ENCODE peak calls at places on chromosome 12, in nine cellular contexts. F is BJ, K is glutamatergic neuron, S is cardiac muscle cell, D is left lung, Z is psoas muscle, M is B cell, P is AG04450, T is fibroblast of mammary gland. G is an unnamed sample.

GRCh38 chr12:42010715-42011114 is 134.0 kb downstream of the GXYLT1 start:
- DNase-seq in M (no peak), K (no peak), Z (no peak), P (no peak), T (no peak), S (no peak), D (no peak), F (no peak), G (no peak)

GRCh38 chr12:61385771-61386170 is 874.4 kb upstream of the USP15 start:
- DNase-seq in S (no peak), T (peak; percentile 12), P (no peak), M (no peak), K (no peak), F (no peak), Z (no peak), D (no peak), G (peak; percentile 15)

GRCh38 chr12:12839886-12840285 is 26.7 kb downstream of the DDX47 start:
- DNase-seq in D (no peak), T (peak; percentile 87), P (peak; percentile 16), F (peak; percentile 81), K (no peak), S (peak; percentile 68), Z (peak; percentile 58), M (no peak), G (peak; percentile 66)

GRCh38 chr12:96571101-96571862 is 81.9 kb downstream of the CFAP54 start:
- DNase-seq in M (no peak), K (no peak), F (no peak), P (no peak), S (no peak), T (peak; percentile 6), D (no peak), Z (no peak), G (no peak)

GRCh38 chr12:116980083-116980482 is 69.3 kb downstream of the FBXW8 start:
- DNase-seq in D (no peak), Z (no peak), F (no peak), K (no peak), S (peak; percentile 2), M (no peak), T (no peak), P (no peak), G (no peak)

GRCh38 chr12:69985656-69986055 is 160.6 kb downstream of the MYRFL start:
- DNase-seq in S (no peak), T (no peak), D (no peak), F (no peak), M (no peak), Z (no peak), P (no peak), K (peak; percentile 36), G (peak; percentile 8)

GRCh38 chr12:3493225-3494049 is 2.4 kb downstream of the PRMT8 start:
- DNase-seq in T (no peak), K (peak; percentile 71), D (peak; percentile 77), M (no peak), F (no peak), S (no peak), Z (peak; percentile 61), P (no peak), G (no peak)

GRCh38 chr12:116813271-116814041 is 67.8 kb downstream of the HRK start:
- DNase-seq in K (no peak), F (no peak), P (no peak), Z (no peak), S (no peak), D (no peak), T (no peak), M (no peak), G (no peak)

GRCh38 chr12:123131291-123131831 is 19.5 kb downstream of the PITPNM2 start:
- DNase-seq in M (no peak), F (no peak), T (no peak), Z (no peak), K (no peak), S (no peak), D (no peak), P (no peak), G (peak; percentile 42)

GRCh38 chr12:127052491-127053232 is 1214.3 kb upstream of the TMEM132C start:
- DNase-seq in K (no peak), S (no peak), Z (no peak), P (no peak), M (no peak), F (peak; percentile 26), D (no peak), T (peak; percentile 64), G (no peak)

GRCh38 chr12:132279184-132279889 is 50.1 kb downstream of the GALNT9 start:
- DNase-seq in Z (no peak), D (peak; percentile 62), F (no peak), P (no peak), S (peak; percentile 58), M (no peak), T (no peak), K (no peak), G (peak; percentile 85)

GRCh38 chr12:79835377-79835843 is 99.5 kb downstream of the PPP1R12A start:
- DNase-seq in T (no peak), F (no peak), M (no peak), D (no peak), K (no peak), Z (no peak), S (no peak), P (no peak), G (no peak)

GRCh38 chr12:42468341-42468821 is 121.2 kb downstream of the PRICKLE1 start:
- DNase-seq in S (peak; percentile 11), P (no peak), D (no peak), F (no peak), K (no peak), Z (no peak), T (no peak), M (peak; percentile 56), G (peak; percentile 83)

GRCh38 chr12:49946086-49946485 is 4.5 kb upstream of the AQP2 start:
- DNase-seq in D (no peak), S (no peak), M (no peak), Z (no peak), F (no peak), K (no peak), T (no peak), P (no peak), G (no peak)

GRCh38 chr12:68304626-68305025 is 27.5 kb downstream of the MDM1 start:
- DNase-seq in T (peak; percentile 31), K (no peak), P (no peak), F (no peak), S (peak; percentile 22), M (no peak), Z (no peak), D (no peak), G (peak; percentile 25)

GRCh38 chr12:89029961-89030360 is 322.3 kb downstream of the DUSP6 start:
- DNase-seq in M (no peak), K (no peak), P (no peak), Z (no peak), S (peak; percentile 12), F (no peak), D (no peak), T (peak; percentile 17), G (no peak)

GRCh38 chr12:120902846-120903381 is 1.2 kb downstream of the SPPL3 start:
- DNase-seq in K (no peak), T (no peak), S (no peak), M (no peak), P (no peak), Z (no peak), D (no peak), F (no peak), G (no peak)

GRCh38 chr12:120905856-120906384 is 1.8 kb upstream of the SPPL3 start:
- DNase-seq in P (no peak), K (no peak), D (no peak), F (no peak), T (no peak), M (no peak), Z (no peak), S (no peak), G (no peak)

GRCh38 chr12:120901818-120902217 is 2.3 kb downstream of the SPPL3 start:
- DNase-seq in D (no peak), Z (no peak), M (no peak), T (no peak), P (no peak), F (no peak), S (no peak), K (no peak), G (no peak)

GRCh38 chr12:120903382-120903817 is 758 bp downstream of the SPPL3 start:
- DNase-seq in T (peak; percentile 29), P (no peak), F (no peak), K (peak; percentile 43), M (peak; percentile 70), Z (peak; percentile 79), S (peak; percentile 12), D (peak; percentile 89), G (peak; percentile 16)

DNA sequence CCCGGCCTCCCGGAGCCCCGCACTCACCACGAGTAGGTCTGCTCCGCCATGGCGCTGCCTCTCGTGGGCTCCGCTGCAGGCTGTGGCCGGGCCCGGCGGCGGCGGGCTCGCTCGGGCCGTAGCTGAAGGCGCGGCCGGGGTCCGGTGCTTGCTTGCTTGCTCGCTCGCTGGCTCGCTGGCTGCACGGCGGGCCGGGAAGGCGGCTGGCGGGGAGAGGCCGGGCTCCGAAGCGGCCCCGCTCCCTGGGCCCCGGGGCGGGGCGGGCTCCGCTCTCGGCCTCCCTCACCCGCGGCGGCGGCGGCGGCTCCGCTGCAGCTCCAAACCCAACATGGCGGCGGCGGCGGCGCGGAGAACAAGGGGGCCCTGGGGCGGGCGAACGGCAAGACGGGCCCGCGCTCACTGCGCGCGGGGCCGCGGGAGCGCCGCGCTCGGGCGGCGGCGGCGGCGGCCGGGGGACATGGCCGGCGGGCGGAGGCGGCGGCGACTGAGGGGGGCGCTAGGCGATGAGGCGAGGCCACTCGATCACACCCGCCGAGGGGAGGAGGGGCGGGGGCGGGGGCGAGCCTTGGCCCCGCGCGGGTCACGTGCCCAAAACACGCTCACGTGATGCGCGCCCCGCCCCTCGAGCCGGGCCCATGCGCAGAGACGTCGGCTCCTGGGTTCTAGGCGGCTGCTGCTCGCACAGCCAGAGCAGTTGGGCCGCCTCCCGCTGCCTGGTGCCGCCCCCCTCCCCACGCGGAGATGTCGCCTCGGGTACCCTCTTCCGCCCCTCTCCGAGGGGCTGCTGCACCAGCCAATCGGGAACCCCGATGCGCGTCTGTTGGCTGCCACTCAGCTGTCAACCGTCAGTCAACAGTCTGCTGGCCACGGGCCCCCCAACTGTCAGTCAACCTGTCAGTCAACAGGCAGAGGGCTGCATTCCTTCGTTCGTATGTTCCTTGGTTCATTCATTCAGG is at the start of gene SPPL3:
- DNase-seq in M (peak; percentile 90), P (peak; percentile 36), S (peak; percentile 93), F (peak; percentile 11), T (peak; percentile 68), Z (peak; percentile 96), D (peak; percentile 97), K (peak; percentile 98), G (peak; percentile 83)
- TF ChIP-seq CTCF in M (no peak), P (no peak), S (no peak), F (no peak), T (no peak), Z (no peak), D (no peak), K (no peak), G (no peak)

GRCh38 chr12:95415451-95415850 is 58.5 kb upstream of the METAP2 start:
- DNase-seq in D (no peak), K (no peak), T (no peak), S (no peak), Z (no peak), P (no peak), F (no peak), M (no peak), G (no peak)
- TF ChIP-seq CTCF in D (no peak), K (no peak), T (no peak), S (no peak), Z (no peak), P (no peak), F (no peak), M (no peak), G (no peak)

GRCh38 chr12:92574046-92574783 is 128.6 kb upstream of the PLEKHG7 start:
- DNase-seq in D (no peak), M (no peak), F (no peak), S (peak; percentile 29), Z (no peak), K (no peak), T (peak; percentile 31), P (no peak), G (peak; percentile 67)
- TF ChIP-seq CTCF in D (no peak), M (no peak), F (peak; percentile 28), S (peak; percentile 26), Z (no peak), K (no peak), T (peak; percentile 30), P (peak; percentile 48), G (peak; percentile 69)

GRCh38 chr12:4579305-4580097 is 17.5 kb downstream of the DYRK4 start:
- DNase-seq in Z (no peak), D (no peak), K (no peak), P (no peak), T (peak; percentile 30), M (peak; percentile 52), F (no peak), S (peak; percentile 22), G (peak; percentile 47)
- TF ChIP-seq CTCF in Z (no peak), D (no peak), K (peak; percentile 19), P (peak; percentile 7), T (peak; percentile 5), M (no peak), F (peak; percentile 29), S (no peak), G (peak; percentile 55)

G was measured in choroid plexus epithelial cell.